ENCODE peak calls at places on chromosomes 6 and 20, in six cellular contexts. C is dorsolateral prefrontal cortex, P is heart right ventricle, H is GM13977, Q is GM20000, Y is spleen. T is an unnamed sample.

GRCh38 chr6:1604991-1605821 is 4.5 kb upstream of the FOXC1 start:
- DNase-seq in P (no peak), C (no peak), Y (peak; percentile 61), H (peak; percentile 61), Q (peak; percentile 66), T (no peak)

GRCh38 chr6:167572106-167572505 is 247.2 kb downstream of the TTLL2 start:
- DNase-seq in H (no peak), C (no peak), Y (no peak), Q (no peak), P (no peak), T (no peak)

GRCh38 chr20:1761116-1761515 is 103.5 kb upstream of the SIRPG start:
- DNase-seq in H (no peak), C (no peak), P (no peak), Y (no peak), Q (no peak), T (no peak)

GRCh38 chr20:50729925-50730764 is 1.2 kb upstream of the PARD6B start:
- DNase-seq in P (no peak), Q (no peak), H (no peak), Y (peak; percentile 72), C (no peak), T (no peak)

GRCh38 chr20:51404297-51405060 is 138.0 kb downstream of the NFATC2 start:
- DNase-seq in Y (peak; percentile 95), C (no peak), H (peak; percentile 86), Q (peak; percentile 88), P (no peak), T (no peak)

GRCh38 chr6:50030350-50030749 is 8.6 kb upstream of the DEFB110 start:
- DNase-seq in C (no peak), H (no peak), P (no peak), Q (no peak), Y (peak; percentile 49), T (no peak)

GRCh38 chr20:32528291-32528891 is 56.7 kb downstream of the NOL4L start:
- DNase-seq in H (no peak), Y (peak; percentile 80), P (peak; percentile 72), Q (no peak), C (peak; percentile 59), T (peak; percentile 80)

GRCh38 chr6:119226089-119226488 is 123.5 kb downstream of the MAN1A1 start:
- DNase-seq in P (no peak), H (no peak), Q (no peak), Y (no peak), C (no peak), T (no peak)

GRCh38 chr6:148370171-148370570 is 27.5 kb downstream of the SASH1 start:
- DNase-seq in C (no peak), P (no peak), Y (no peak), H (no peak), Q (no peak), T (no peak)

GRCh38 chr20:17663486-17663885 is 18.6 kb downstream of the RRBP1 start:
- DNase-seq in H (no peak), Y (no peak), P (no peak), Q (no peak), C (no peak), T (no peak)

GRCh38 chr6:19472850-19473249 is 364.3 kb upstream of the ID4 start:
- DNase-seq in Q (no peak), Y (no peak), P (no peak), C (no peak), H (no peak), T (no peak)
- TF ChIP-seq CTCF in Q (no peak), Y (no peak), P (no peak), C (no peak), H (peak; percentile 32), T (peak; percentile 29)

DNA sequence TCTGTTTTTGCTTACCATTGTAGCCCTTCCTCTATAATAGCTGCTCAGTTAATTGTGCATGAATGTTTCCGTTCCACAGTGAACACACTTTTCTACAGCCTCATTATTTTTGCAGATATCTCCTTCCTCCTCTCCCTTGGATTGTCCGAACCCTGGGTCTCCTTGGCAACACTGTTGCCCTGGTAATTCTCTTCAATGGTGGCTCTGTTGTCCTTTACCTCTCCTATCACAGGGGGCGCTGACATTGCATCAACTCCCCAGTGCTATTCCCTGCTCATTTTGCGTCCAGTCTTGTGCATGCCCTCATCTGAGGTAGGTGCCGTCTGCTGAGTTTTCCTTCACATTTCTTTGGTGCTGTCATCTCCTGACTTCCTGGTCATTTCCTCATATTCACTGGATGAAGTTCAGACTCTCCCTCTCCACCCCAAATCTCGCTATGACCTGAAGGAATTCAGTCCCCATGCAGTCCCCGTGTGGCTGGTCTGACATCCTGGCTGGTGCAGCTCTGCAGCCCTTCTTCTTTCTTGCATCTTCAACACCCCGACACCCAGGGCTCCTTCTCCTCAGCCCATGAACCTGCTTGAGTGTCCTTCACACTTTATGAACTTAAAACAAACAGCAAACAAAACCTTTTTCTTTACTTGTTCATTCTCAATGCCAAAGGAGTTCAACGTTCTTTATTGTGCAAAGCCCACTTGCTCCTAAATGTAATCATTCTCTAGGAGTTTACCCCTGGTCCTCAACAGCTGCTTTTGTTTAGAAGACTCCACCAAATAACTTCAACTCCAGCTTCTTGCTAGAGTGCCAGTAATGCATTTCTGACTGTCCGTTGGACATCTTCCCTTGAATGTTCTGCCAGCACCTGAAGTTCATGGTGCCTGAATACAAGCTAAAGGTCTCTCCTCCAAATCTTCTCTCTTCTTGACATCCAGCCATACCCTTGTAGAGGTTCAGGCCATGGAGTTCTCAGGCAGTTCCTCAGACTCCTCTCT is 21.3 kb downstream of the PHACTR2 start:
- DNase-seq in Y (no peak), P (no peak), C (no peak), H (no peak), Q (no peak), T (no peak)
- TF ChIP-seq CTCF in Y (no peak), P (no peak), C (no peak), H (no peak), Q (no peak), T (no peak)

GRCh38 chr6:159633196-159633595 is 59.8 kb downstream of the SOD2 start:
- DNase-seq in Q (no peak), H (no peak), C (no peak), P (no peak), Y (no peak), T (no peak)
- TF ChIP-seq CTCF in Q (no peak), H (peak; percentile 35), C (no peak), P (no peak), Y (no peak), T (peak; percentile 47)

GRCh38 chr6:132007474-132008190 is 56.5 kb upstream of the CCN2 start:
- DNase-seq in Y (no peak), C (no peak), Q (no peak), P (no peak), H (no peak), T (no peak)
- TF ChIP-seq CTCF in Y (no peak), C (no peak), Q (no peak), P (no peak), H (no peak), T (no peak)

DNA sequence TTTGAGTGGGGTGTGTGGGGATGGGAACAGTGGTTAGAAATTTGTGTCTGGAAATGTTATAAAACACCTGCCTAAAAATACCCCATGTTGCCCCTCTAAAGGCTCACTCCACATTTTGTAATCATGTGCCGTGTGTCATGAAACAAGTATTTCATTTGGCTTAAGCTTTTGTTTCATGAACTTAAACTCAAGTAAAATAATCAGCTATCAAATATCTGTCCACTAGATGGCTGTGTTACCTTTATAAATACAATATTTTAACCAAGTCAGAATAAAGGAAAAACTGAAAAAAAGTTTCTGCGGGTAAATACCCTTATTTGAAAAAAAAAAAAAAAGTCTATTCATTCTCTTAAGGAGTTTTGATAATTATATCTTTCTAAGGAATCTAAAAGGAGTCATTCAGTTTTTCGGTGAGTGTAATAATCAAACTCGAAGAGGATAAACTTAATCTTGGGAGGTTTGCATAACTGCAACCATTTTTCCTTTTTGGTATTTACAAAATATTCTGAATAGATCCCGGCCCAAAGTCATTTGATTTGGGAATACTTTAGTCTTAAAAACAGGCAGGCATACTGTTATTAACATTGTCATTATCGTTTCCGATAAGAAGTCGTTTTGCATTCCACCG is 29.9 kb upstream of the MTRF1L start:
- DNase-seq in Y (no peak), H (no peak), Q (peak; percentile 4), C (no peak), P (no peak), T (no peak)
- TF ChIP-seq CTCF in Y (no peak), H (peak; percentile 57), Q (no peak), C (peak; percentile 71), P (no peak), T (peak; percentile 63)

DNA sequence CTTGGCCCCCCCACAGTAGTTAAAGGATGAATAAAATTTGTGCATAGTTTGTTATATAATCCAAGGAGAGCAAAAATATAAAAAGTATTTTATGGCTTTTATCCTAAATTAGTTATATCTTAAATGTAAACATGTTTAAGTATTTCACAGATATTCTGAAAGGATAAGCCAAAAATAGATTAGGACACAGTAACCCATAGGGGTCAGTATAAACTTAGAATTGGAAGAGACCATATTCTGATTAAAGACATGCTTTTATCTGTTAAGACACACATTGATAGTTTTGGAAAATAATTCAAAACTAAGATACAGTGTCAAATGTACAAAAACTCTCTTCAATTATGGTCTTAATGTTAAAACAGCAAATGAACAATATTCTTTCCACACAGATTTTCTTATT is 4.5 kb upstream of the SERINC1 start:
- DNase-seq in P (no peak), C (no peak), H (peak; percentile 21), Y (no peak), Q (no peak), T (no peak)
- TF ChIP-seq CTCF in P (no peak), C (peak; percentile 49), H (peak; percentile 18), Y (peak; percentile 30), Q (no peak), T (peak; percentile 55)

DNA sequence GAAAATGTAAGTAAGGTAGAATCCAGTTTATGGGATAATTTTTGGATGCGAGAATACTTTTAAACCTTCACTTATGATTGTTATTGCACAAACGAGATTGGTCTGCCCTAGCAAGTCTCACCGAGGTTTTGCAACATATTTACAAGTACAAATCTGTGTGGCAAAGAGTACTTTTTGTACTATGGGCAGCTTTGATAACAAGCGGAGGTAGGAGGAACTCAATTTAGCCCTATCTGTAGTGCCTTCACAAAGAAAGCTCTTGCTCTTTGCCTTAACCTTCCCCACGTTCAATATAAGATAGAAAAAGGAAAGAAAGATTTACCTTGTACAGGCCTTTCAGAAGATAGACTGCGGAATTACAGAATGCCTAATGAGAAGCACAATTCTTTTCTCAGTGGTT is 77.5 kb upstream of the HIVEP1 start:
- DNase-seq in C (no peak), Y (no peak), H (no peak), P (no peak), Q (no peak), T (no peak)
- TF ChIP-seq CTCF in C (no peak), Y (no peak), H (no peak), P (no peak), Q (no peak), T (no peak)

GRCh38 chr6:2999005-2999620 is 581 bp upstream of the NQO2 start:
- DNase-seq in Q (no peak), H (no peak), Y (no peak), P (no peak), C (no peak), T (peak; percentile 33)
- TF ChIP-seq CTCF in Q (no peak), H (no peak), Y (no peak), P (no peak), C (no peak), T (no peak)

T was measured in DND-41.